ENCODE peak calls at places on chromosomes 12 and 14, in ten cellular contexts. One of them, this sample, is unnamed.

GRCh38 chr14:56124296-56124695 is 6.1 kb downstream of the PELI2 start:
- DNase-seq in fibroblast of the aortic adventitia: no peak
- DNase-seq in Calu3: no peak
- DNase-seq in T-helper 2 cell treated with Interferon-gamma antibody and Interleukin-4, amounts not matched to agents 5 μg/mL and 100 μg/mL, for 36 hours: no peak
- DNase-seq in non-pigmented ciliary epithelial cell: no peak
- DNase-seq in activated T-helper 1 cell treated with anti-CD3 and anti-CD28 coated beads, Interleukin-2, amount 50 U/mL, for 16 hours: no peak
- DNase-seq in GDM1: no peak
- DNase-seq in Peyer's patch: no peak
- DNase-seq in stimulated activated CD4-positive, alpha-beta T cell treated with anti-CD3 and anti-CD28 coated beads, TNF-alpha, amount 100 ng/mL, for 48 hours: no peak
- DNase-seq in H54: no peak
- DNase-seq in this sample: no peak

GRCh38 chr14:91059576-91060471 is 617 bp downstream of the RPS6KA5 start:
- DNase-seq in non-pigmented ciliary epithelial cell: no peak
- DNase-seq in Peyer's patch: peak
- DNase-seq in fibroblast of the aortic adventitia: peak
- DNase-seq in Calu3: peak
- DNase-seq in GDM1: peak
- DNase-seq in stimulated activated CD4-positive, alpha-beta T cell treated with anti-CD3 and anti-CD28 coated beads, TNF-alpha, amount 100 ng/mL, for 48 hours: peak
- DNase-seq in H54: peak
- DNase-seq in activated T-helper 1 cell treated with anti-CD3 and anti-CD28 coated beads, Interleukin-2, amount 50 U/mL, for 16 hours: peak
- DNase-seq in T-helper 2 cell treated with Interferon-gamma antibody and Interleukin-4, amounts not matched to agents 5 μg/mL and 100 μg/mL, for 36 hours: peak
- DNase-seq in this sample: peak

GRCh38 chr12:108734200-108734906 is 3.0 kb upstream of the CORO1C start:
- DNase-seq in non-pigmented ciliary epithelial cell: peak
- DNase-seq in GDM1: peak
- DNase-seq in Peyer's patch: peak
- DNase-seq in stimulated activated CD4-positive, alpha-beta T cell treated with anti-CD3 and anti-CD28 coated beads, TNF-alpha, amount 100 ng/mL, for 48 hours: peak
- DNase-seq in T-helper 2 cell treated with Interferon-gamma antibody and Interleukin-4, amounts not matched to agents 5 μg/mL and 100 μg/mL, for 36 hours: peak
- DNase-seq in H54: peak
- DNase-seq in Calu3: peak
- DNase-seq in fibroblast of the aortic adventitia: peak
- DNase-seq in activated T-helper 1 cell treated with anti-CD3 and anti-CD28 coated beads, Interleukin-2, amount 50 U/mL, for 16 hours: no peak
- DNase-seq in this sample: no peak

GRCh38 chr12:19639781-19640180 is 200.5 kb downstream of the AEBP2 start:
- DNase-seq in Calu3: no peak
- DNase-seq in activated T-helper 1 cell treated with anti-CD3 and anti-CD28 coated beads, Interleukin-2, amount 50 U/mL, for 16 hours: no peak
- DNase-seq in fibroblast of the aortic adventitia: no peak
- DNase-seq in stimulated activated CD4-positive, alpha-beta T cell treated with anti-CD3 and anti-CD28 coated beads, TNF-alpha, amount 100 ng/mL, for 48 hours: no peak
- DNase-seq in non-pigmented ciliary epithelial cell: no peak
- DNase-seq in T-helper 2 cell treated with Interferon-gamma antibody and Interleukin-4, amounts not matched to agents 5 μg/mL and 100 μg/mL, for 36 hours: no peak
- DNase-seq in H54: no peak
- DNase-seq in Peyer's patch: no peak
- DNase-seq in GDM1: no peak
- DNase-seq in this sample: no peak

GRCh38 chr12:85422766-85423165 is 142.7 kb downstream of the ALX1 start:
- DNase-seq in fibroblast of the aortic adventitia: no peak
- DNase-seq in T-helper 2 cell treated with Interferon-gamma antibody and Interleukin-4, amounts not matched to agents 5 μg/mL and 100 μg/mL, for 36 hours: no peak
- DNase-seq in GDM1: no peak
- DNase-seq in H54: no peak
- DNase-seq in non-pigmented ciliary epithelial cell: no peak
- DNase-seq in activated T-helper 1 cell treated with anti-CD3 and anti-CD28 coated beads, Interleukin-2, amount 50 U/mL, for 16 hours: no peak
- DNase-seq in Calu3: no peak
- DNase-seq in Peyer's patch: no peak
- DNase-seq in stimulated activated CD4-positive, alpha-beta T cell treated with anti-CD3 and anti-CD28 coated beads, TNF-alpha, amount 100 ng/mL, for 48 hours: no peak
- DNase-seq in this sample: no peak

GRCh38 chr12:30630378-30631285 is 65.0 kb downstream of the IPO8 start:
- DNase-seq in stimulated activated CD4-positive, alpha-beta T cell treated with anti-CD3 and anti-CD28 coated beads, TNF-alpha, amount 100 ng/mL, for 48 hours: no peak
- DNase-seq in H54: no peak
- DNase-seq in fibroblast of the aortic adventitia: no peak
- DNase-seq in Peyer's patch: no peak
- DNase-seq in non-pigmented ciliary epithelial cell: no peak
- DNase-seq in activated T-helper 1 cell treated with anti-CD3 and anti-CD28 coated beads, Interleukin-2, amount 50 U/mL, for 16 hours: no peak
- DNase-seq in GDM1: no peak
- DNase-seq in T-helper 2 cell treated with Interferon-gamma antibody and Interleukin-4, amounts not matched to agents 5 μg/mL and 100 μg/mL, for 36 hours: no peak
- DNase-seq in Calu3: no peak
- DNase-seq in this sample: no peak

GRCh38 chr12:67877697-67878096 is 111.5 kb upstream of the IFNG-AS1 start:
- DNase-seq in activated T-helper 1 cell treated with anti-CD3 and anti-CD28 coated beads, Interleukin-2, amount 50 U/mL, for 16 hours: no peak
- DNase-seq in H54: no peak
- DNase-seq in Calu3: no peak
- DNase-seq in Peyer's patch: no peak
- DNase-seq in non-pigmented ciliary epithelial cell: no peak
- DNase-seq in GDM1: no peak
- DNase-seq in stimulated activated CD4-positive, alpha-beta T cell treated with anti-CD3 and anti-CD28 coated beads, TNF-alpha, amount 100 ng/mL, for 48 hours: no peak
- DNase-seq in fibroblast of the aortic adventitia: no peak
- DNase-seq in T-helper 2 cell treated with Interferon-gamma antibody and Interleukin-4, amounts not matched to agents 5 μg/mL and 100 μg/mL, for 36 hours: no peak
- DNase-seq in this sample: no peak

GRCh38 chr12:49672351-49673181 is 34.6 kb downstream of the FMNL3 start:
- DNase-seq in Calu3: no peak
- DNase-seq in GDM1: no peak
- DNase-seq in H54: no peak
- DNase-seq in T-helper 2 cell treated with Interferon-gamma antibody and Interleukin-4, amounts not matched to agents 5 μg/mL and 100 μg/mL, for 36 hours: no peak
- DNase-seq in non-pigmented ciliary epithelial cell: no peak
- DNase-seq in fibroblast of the aortic adventitia: peak
- DNase-seq in activated T-helper 1 cell treated with anti-CD3 and anti-CD28 coated beads, Interleukin-2, amount 50 U/mL, for 16 hours: no peak
- DNase-seq in Peyer's patch: no peak
- DNase-seq in stimulated activated CD4-positive, alpha-beta T cell treated with anti-CD3 and anti-CD28 coated beads, TNF-alpha, amount 100 ng/mL, for 48 hours: no peak
- DNase-seq in this sample: no peak

This sample was measured in posterior vena cava.